ENCODE peak calls at places on chromosomes 11 and 22, in seven cellular contexts. One of them, this sample, is unnamed.

GRCh38 chr11:65419460-65419772 is 3.2 kb upstream of the NEAT1 start:
- DNase-seq in activated T-cell treated with anti-CD3 and anti-CD28 coated beads for 24 hours: no peak
- DNase-seq in foreskin fibroblast: no peak
- DNase-seq in stomach: no peak
- DNase-seq in GM04503: no peak
- DNase-seq in fibroblast of lung: no peak
- DNase-seq in fibroblast of the conjunctiva: no peak
- DNase-seq in this sample: no peak

GRCh38 chr22:30310881-30311771 is 15.6 kb downstream of the TBC1D10A start:
- DNase-seq in activated T-cell treated with anti-CD3 and anti-CD28 coated beads for 24 hours: no peak
- DNase-seq in foreskin fibroblast: peak
- DNase-seq in stomach: peak
- DNase-seq in GM04503: peak
- DNase-seq in fibroblast of lung: peak
- DNase-seq in fibroblast of the conjunctiva: peak
- DNase-seq in this sample: peak

GRCh38 chr11:36098046-36098445 is 154.2 kb downstream of the LDLRAD3 start:
- DNase-seq in activated T-cell treated with anti-CD3 and anti-CD28 coated beads for 24 hours: no peak
- DNase-seq in foreskin fibroblast: no peak
- DNase-seq in stomach: no peak
- DNase-seq in GM04503: no peak
- DNase-seq in fibroblast of lung: no peak
- DNase-seq in fibroblast of the conjunctiva: no peak
- DNase-seq in this sample: no peak

GRCh38 chr11:114340311-114341131 is 44.3 kb downstream of the NNMT start:
- DNase-seq in activated T-cell treated with anti-CD3 and anti-CD28 coated beads for 24 hours: peak
- DNase-seq in foreskin fibroblast: peak
- DNase-seq in stomach: peak
- DNase-seq in GM04503: no peak
- DNase-seq in fibroblast of lung: peak
- DNase-seq in fibroblast of the conjunctiva: peak
- DNase-seq in this sample: peak

GRCh38 chr11:114132944-114133394 is 73.5 kb downstream of the ZBTB16 start:
- DNase-seq in activated T-cell treated with anti-CD3 and anti-CD28 coated beads for 24 hours: no peak
- DNase-seq in foreskin fibroblast: peak
- DNase-seq in stomach: no peak
- DNase-seq in GM04503: peak
- DNase-seq in fibroblast of lung: peak
- DNase-seq in fibroblast of the conjunctiva: no peak
- DNase-seq in this sample: peak

GRCh38 chr11:117626576-117626975 is 170.4 kb downstream of the DSCAML1 start:
- DNase-seq in activated T-cell treated with anti-CD3 and anti-CD28 coated beads for 24 hours: no peak
- DNase-seq in foreskin fibroblast: no peak
- DNase-seq in stomach: no peak
- DNase-seq in GM04503: no peak
- DNase-seq in fibroblast of lung: no peak
- DNase-seq in fibroblast of the conjunctiva: no peak
- DNase-seq in this sample: no peak

GRCh38 chr11:105609341-105609781 is 512 bp upstream of the GRIA4 start:
- DNase-seq in activated T-cell treated with anti-CD3 and anti-CD28 coated beads for 24 hours: no peak
- DNase-seq in foreskin fibroblast: no peak
- DNase-seq in stomach: no peak
- DNase-seq in GM04503: no peak
- DNase-seq in fibroblast of lung: no peak
- DNase-seq in fibroblast of the conjunctiva: peak
- DNase-seq in this sample: no peak

GRCh38 chr11:129374993-129375721 is 491 bp upstream of the BARX2 start:
- DNase-seq in activated T-cell treated with anti-CD3 and anti-CD28 coated beads for 24 hours: no peak
- DNase-seq in foreskin fibroblast: no peak
- DNase-seq in stomach: peak
- DNase-seq in GM04503: no peak
- DNase-seq in fibroblast of lung: peak
- DNase-seq in fibroblast of the conjunctiva: no peak
- DNase-seq in this sample: no peak

GRCh38 chr22:30697975-30698374 is 3.3 kb downstream of the OSBP2 start:
- DNase-seq in activated T-cell treated with anti-CD3 and anti-CD28 coated beads for 24 hours: no peak
- DNase-seq in foreskin fibroblast: no peak
- DNase-seq in stomach: no peak
- DNase-seq in GM04503: no peak
- DNase-seq in fibroblast of lung: no peak
- DNase-seq in fibroblast of the conjunctiva: no peak
- DNase-seq in this sample: no peak

GRCh38 chr11:304915-305833 is 2.4 kb upstream of the IFITM2 start:
- DNase-seq in activated T-cell treated with anti-CD3 and anti-CD28 coated beads for 24 hours: no peak
- DNase-seq in foreskin fibroblast: peak
- DNase-seq in stomach: peak
- DNase-seq in GM04503: no peak
- DNase-seq in fibroblast of lung: peak
- DNase-seq in fibroblast of the conjunctiva: peak
- DNase-seq in this sample: no peak

GRCh38 chr11:61102667-61103491 is 590 bp downstream of the CD5 start:
- DNase-seq in activated T-cell treated with anti-CD3 and anti-CD28 coated beads for 24 hours: no peak
- DNase-seq in foreskin fibroblast: no peak
- DNase-seq in stomach: no peak
- DNase-seq in GM04503: no peak
- DNase-seq in fibroblast of lung: no peak
- DNase-seq in fibroblast of the conjunctiva: no peak
- DNase-seq in this sample: no peak

GRCh38 chr22:33923660-33924246 is 3.5 kb upstream of the LARGE1 start:
- DNase-seq in activated T-cell treated with anti-CD3 and anti-CD28 coated beads for 24 hours: no peak
- DNase-seq in foreskin fibroblast: peak
- DNase-seq in stomach: peak
- DNase-seq in GM04503: no peak
- DNase-seq in fibroblast of lung: peak
- DNase-seq in fibroblast of the conjunctiva: peak
- DNase-seq in this sample: peak

GRCh38 chr11:131592734-131593133 is 222.3 kb downstream of the NTM start:
- DNase-seq in activated T-cell treated with anti-CD3 and anti-CD28 coated beads for 24 hours: no peak
- DNase-seq in foreskin fibroblast: no peak
- DNase-seq in stomach: no peak
- DNase-seq in GM04503: no peak
- DNase-seq in fibroblast of lung: no peak
- DNase-seq in fibroblast of the conjunctiva: no peak
- DNase-seq in this sample: no peak